ENCODE peak calls at places on chromosomes 4 and X, in nine cellular contexts. D is adipocyte; S is NCI-H1930; O is fibroblast of lung; F is iPS-NIHi11; K is fibroblast of mammary gland; V is activated T-cell treated with anti-CD3 and anti-CD28 coated beads, Interleukin-2, amount 50 U/mL, for 4 hours; P is fibroblast of pulmonary artery; H is right atrium auricular region. T is an unnamed sample.

GRCh38 chrX:71364221-71364620 is 1.9 kb upstream of the TAF1 start:
- DNase-seq in D (no peak), S (no peak), O (no peak), F (no peak), K (no peak), V (no peak), P (no peak), H (no peak), T (no peak)

GRCh38 chr4:20248155-20248558 is 3.5 kb upstream of the SLIT2 start:
- DNase-seq in D (peak; percentile 94), S (no peak), O (peak; percentile 66), F (peak; percentile 34), K (peak; percentile 92), V (no peak), P (peak; percentile 86), H (no peak), T (no peak)

GRCh38 chr4:119300388-119301131 is 21.4 kb downstream of the FABP2 start:
- DNase-seq in D (peak; percentile 97), S (no peak), O (peak; percentile 90), F (peak; percentile 92), K (peak; percentile 87), V (peak; percentile 86), P (peak; percentile 92), H (peak; percentile 94), T (peak; percentile 97)

GRCh38 chr4:55378617-55379467 is 16.9 kb upstream of the TMEM165 start:
- DNase-seq in D (peak; percentile 77), S (no peak), O (no peak), F (no peak), K (peak; percentile 81), V (no peak), P (no peak), H (no peak), T (no peak)

GRCh38 chrX:68945603-68946228 is 116.9 kb downstream of the EFNB1 start:
- DNase-seq in D (peak; percentile 56), S (no peak), O (peak; percentile 58), F (peak; percentile 46), K (peak; percentile 65), V (no peak), P (peak; percentile 86), H (peak; percentile 57), T (no peak)

GRCh38 chrX:74187211-74187610 is 116.8 kb upstream of the ZCCHC13 start:
- DNase-seq in D (peak; percentile 9), S (no peak), O (peak; percentile 53), F (no peak), K (peak; percentile 6), V (no peak), P (no peak), H (no peak), T (no peak)

GRCh38 chr4:123037809-123038208 is 115.4 kb upstream of the NUDT6 start:
- DNase-seq in D (peak; percentile 63), S (no peak), O (peak; percentile 81), F (no peak), K (peak; percentile 53), V (no peak), P (peak; percentile 46), H (no peak), T (no peak)

GRCh38 chr4:119284876-119285611 is 36.9 kb downstream of the FABP2 start:
- DNase-seq in D (peak; percentile 63), S (no peak), O (peak; percentile 19), F (no peak), K (peak; percentile 32), V (no peak), P (peak; percentile 36), H (no peak), T (no peak)

GRCh38 chrX:143536176-143536575 is 18.9 kb upstream of the SPANXN3 start:
- DNase-seq in D (no peak), S (no peak), O (no peak), F (no peak), K (no peak), V (no peak), P (no peak), H (no peak), T (peak; percentile 9)

GRCh38 chr4:87420431-87420830 is 1.9 kb upstream of the NUDT9 start:
- DNase-seq in D (no peak), S (no peak), O (no peak), F (no peak), K (no peak), V (no peak), P (no peak), H (no peak), T (no peak)

GRCh38 chr4:130849985-130850632 is 1754.2 kb downstream of the C4orf33 start:
- DNase-seq in D (peak; percentile 15), S (no peak), O (peak; percentile 39), F (no peak), K (peak; percentile 1), V (no peak), P (peak; percentile 3), H (no peak), T (peak; percentile 27)

GRCh38 chrX:137568741-137569469 is 3.0 kb downstream of the ZIC3 start:
- DNase-seq in D (no peak), S (peak; percentile 22), O (no peak), F (no peak), K (no peak), V (no peak), P (no peak), H (no peak), T (no peak)

GRCh38 chrX:130637591-130637990 is 235.8 kb downstream of the RBMX2 start:
- DNase-seq in D (peak; percentile 55), S (no peak), O (peak; percentile 23), F (no peak), K (peak; percentile 52), V (no peak), P (peak; percentile 64), H (no peak), T (no peak)

GRCh38 chr4:78057135-78057599 is at the start of gene FRAS1:
- DNase-seq in D (peak; percentile 76), S (peak; percentile 71), O (peak; percentile 47), F (peak; percentile 49), K (peak; percentile 27), V (no peak), P (peak; percentile 24), H (no peak), T (peak; percentile 56)

GRCh38 chr4:115360441-115360840 is 247.0 kb upstream of the NDST4 start:
- DNase-seq in D (no peak), S (no peak), O (peak; percentile 32), F (no peak), K (peak; percentile 45), V (no peak), P (no peak), H (no peak), T (no peak)

GRCh38 chr4:53531695-53532224 is 59.5 kb downstream of the LNX1 start:
- DNase-seq in D (peak; percentile 25), S (no peak), O (no peak), F (no peak), K (no peak), V (no peak), P (no peak), H (no peak), T (no peak)

GRCh38 chr4:104941661-104942062 is 205.0 kb upstream of the TET2 start:
- DNase-seq in D (no peak), S (no peak), O (peak; percentile 39), F (no peak), K (no peak), V (no peak), P (no peak), H (no peak), T (no peak)

GRCh38 chr4:175776217-175776616 is 35.8 kb downstream of the GPM6A start:
- DNase-seq in D (no peak), S (no peak), O (peak; percentile 47), F (peak; percentile 31), K (no peak), V (no peak), P (no peak), H (no peak), T (peak; percentile 8)

GRCh38 chr4:107863850-107864371 is 39.2 kb downstream of the SGMS2 start:
- DNase-seq in D (peak; percentile 29), S (no peak), O (peak; percentile 63), F (peak; percentile 21), K (peak; percentile 45), V (no peak), P (peak; percentile 65), H (no peak), T (peak; percentile 70)

GRCh38 chrX:48826135-48826875 is at the start of gene ERAS:
- DNase-seq in D (no peak), S (no peak), O (no peak), F (peak; percentile 14), K (no peak), V (no peak), P (no peak), H (no peak), T (no peak)

GRCh38 chrX:18354369-18355329 is at the start of gene SCML2:
- DNase-seq in D (peak; percentile 71), S (peak; percentile 15), O (peak; percentile 23), F (peak; percentile 60), K (peak; percentile 17), V (peak; percentile 17), P (peak; percentile 25), H (no peak), T (peak; percentile 30)

GRCh38 chr4:116925900-116926457 is 159.4 kb downstream of the TRAM1L1 start:
- DNase-seq in D (peak; percentile 28), S (no peak), O (peak; percentile 37), F (peak; percentile 32), K (no peak), V (no peak), P (no peak), H (no peak), T (peak; percentile 59)

GRCh38 chr4:164731827-164732474 is 22.0 kb upstream of the SMIM31 start:
- DNase-seq in D (peak; percentile 52), S (no peak), O (peak; percentile 23), F (peak; percentile 75), K (peak; percentile 55), V (peak; percentile 14), P (peak; percentile 56), H (no peak), T (peak; percentile 25)

T was measured in thyroid gland.